ENCODE peak calls at places on chromosomes 2 and 18, in ten cellular contexts. P, D, W, F, Z, H, O, U, I and E are unnamed samples.

GRCh38 chr18:31217038-31217437 is 54.4 kb upstream of the DSC1 start:
- DNase-seq in P (no peak), D (no peak), W (no peak), F (no peak), Z (no peak), H (no peak), O (no peak), U (no peak), I (no peak), E (no peak)

GRCh38 chr2:74871414-74871813 is 37.5 kb downstream of the HK2 start:
- DNase-seq in P (no peak), D (no peak), W (no peak), F (no peak), Z (no peak), H (no peak), O (no peak), U (no peak), I (no peak), E (no peak)

GRCh38 chr2:154710685-154711084 is 12.2 kb downstream of the KCNJ3 start:
- DNase-seq in P (no peak), D (no peak), W (no peak), F (no peak), Z (no peak), H (no peak), O (no peak), U (no peak), I (no peak), E (no peak)

GRCh38 chr18:13136056-13136688 is 82.4 kb upstream of the LDLRAD4 start:
- DNase-seq in P (no peak), D (peak; percentile 83), W (no peak), F (no peak), Z (no peak), H (no peak), O (no peak), U (no peak), I (no peak), E (no peak)

GRCh38 chr2:190649035-190649797 is at the start of gene NAB1:
- DNase-seq in P (no peak), D (peak; percentile 57), W (peak; percentile 82), F (peak; percentile 91), Z (peak; percentile 44), H (peak; percentile 75), O (peak; percentile 50), U (peak; percentile 65), I (peak; percentile 31), E (no peak)

GRCh38 chr2:151733781-151734672 is at the start of gene NEB:
- DNase-seq in P (no peak), D (no peak), W (no peak), F (no peak), Z (no peak), H (no peak), O (no peak), U (no peak), I (no peak), E (no peak)

GRCh38 chr2:218993345-218994315 is at the start of gene CRYBA2:
- DNase-seq in P (peak; percentile 58), D (no peak), W (no peak), F (no peak), Z (no peak), H (no peak), O (peak; percentile 45), U (no peak), I (no peak), E (no peak)

GRCh38 chr2:229714080-229714735 is at the start of gene DNER:
- DNase-seq in P (peak; percentile 78), D (peak; percentile 30), W (no peak), F (no peak), Z (no peak), H (peak; percentile 48), O (peak; percentile 29), U (peak; percentile 53), I (peak; percentile 35), E (no peak)

GRCh38 chr18:23141022-23141999 is 6.0 kb downstream of the CABLES1 start:
- DNase-seq in P (no peak), D (no peak), W (no peak), F (peak; percentile 92), Z (no peak), H (no peak), O (peak; percentile 57), U (no peak), I (no peak), E (no peak)

GRCh38 chr2:197294260-197294659 is 16.3 kb downstream of the ANKRD44 start:
- DNase-seq in P (no peak), D (peak; percentile 44), W (no peak), F (no peak), Z (no peak), H (no peak), O (no peak), U (peak; percentile 64), I (no peak), E (no peak)

GRCh38 chr2:11573418-11574175 is 39.8 kb downstream of the GREB1 start:
- DNase-seq in P (no peak), D (no peak), W (peak; percentile 62), F (no peak), Z (peak; percentile 58), H (peak; percentile 25), O (peak; percentile 2), U (no peak), I (no peak), E (no peak)

GRCh38 chr2:102145107-102145506 is 2.6 kb downstream of the IL1R1 start:
- DNase-seq in P (no peak), D (no peak), W (no peak), F (no peak), Z (no peak), H (no peak), O (no peak), U (no peak), I (no peak), E (no peak)

GRCh38 chr2:102145939-102146338 is 3.4 kb downstream of the IL1R1 start:
- DNase-seq in P (no peak), D (no peak), W (no peak), F (no peak), Z (no peak), H (no peak), O (no peak), U (no peak), I (no peak), E (no peak)

GRCh38 chr2:102143450-102143985 is 972 bp downstream of the IL1R1 start:
- DNase-seq in P (no peak), D (no peak), W (peak; percentile 72), F (no peak), Z (peak; percentile 47), H (no peak), O (peak; percentile 41), U (no peak), I (no peak), E (no peak)

GRCh38 chr2:102142829-102143449 is 393 bp downstream of the IL1R1 start:
- DNase-seq in P (no peak), D (no peak), W (peak; percentile 73), F (no peak), Z (peak; percentile 56), H (no peak), O (no peak), U (no peak), I (peak; percentile 31), E (no peak)

GRCh38 chr2:102144128-102144527 is 1.6 kb downstream of the IL1R1 start:
- DNase-seq in P (no peak), D (no peak), W (no peak), F (no peak), Z (no peak), H (no peak), O (peak; percentile 39), U (no peak), I (no peak), E (no peak)
- H3K4me3 ChIP-seq in P (no peak overlapping the region), D (no peak overlapping the region), W (peak overlapping the region; percentile 64), F (no peak overlapping the region), Z (peak overlapping the region; percentile 89), H (peak overlapping the region; percentile 73), O (no peak overlapping the region), U (no peak overlapping the region), I (no peak overlapping the region), E (no peak overlapping the region)

GRCh38 chr2:231245253-231246094 is 47.0 kb downstream of the ARMC9 start:
- DNase-seq in P (no peak), D (no peak), W (no peak), F (no peak), Z (no peak), H (no peak), O (peak; percentile 29), U (peak; percentile 45), I (no peak), E (no peak)
- TF ChIP-seq CTCF in P (peak; percentile 33), D (no peak), W (no peak), F (no peak), Z (no peak), H (no peak), O (peak; percentile 24), U (peak; percentile 33), I (no peak), E (peak; percentile 24)

DNA sequence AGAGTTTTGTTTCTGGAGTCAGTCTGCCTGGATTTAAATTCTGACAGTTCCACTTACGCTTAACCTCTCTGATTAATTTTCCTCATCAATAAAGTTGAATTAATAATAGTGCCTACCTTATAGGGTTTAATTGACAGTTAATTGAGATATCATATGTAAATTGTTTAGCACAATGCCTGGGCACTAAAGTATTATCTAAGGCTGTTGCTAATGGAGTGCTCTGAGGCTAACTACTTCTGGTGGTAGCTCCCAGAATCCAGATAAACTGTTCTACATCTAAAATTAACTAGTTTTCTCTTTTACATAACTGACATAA is 185.6 kb upstream of the STON1 start:
- DNase-seq in P (no peak), D (no peak), W (no peak), F (no peak), Z (no peak), H (no peak), O (no peak), U (no peak), I (no peak), E (no peak)
- H3K4me3 ChIP-seq in P (no peak overlapping the region), D (peak overlapping the region; percentile 16), W (peak overlapping the region; percentile 13), F (no peak overlapping the region), Z (no peak overlapping the region), H (peak overlapping the region; percentile 10), O (no peak overlapping the region), U (peak overlapping the region; percentile 20), I (peak overlapping the region; percentile 37), E (no peak overlapping the region)

GRCh38 chr2:102588213-102588939 is 31.0 kb upstream of the SLC9A2 start:
- DNase-seq in P (no peak), D (no peak), W (no peak), F (no peak), Z (no peak), H (no peak), O (no peak), U (no peak), I (no peak), E (no peak)

GRCh38 chr2:102593516-102593915 is 25.8 kb upstream of the SLC9A2 start:
- DNase-seq in P (no peak), D (no peak), W (no peak), F (no peak), Z (no peak), H (no peak), O (no peak), U (no peak), I (no peak), E (no peak)

GRCh38 chr2:102591646-102592045 is 27.7 kb upstream of the SLC9A2 start:
- DNase-seq in P (no peak), D (no peak), W (no peak), F (no peak), Z (no peak), H (no peak), O (no peak), U (no peak), I (no peak), E (no peak)

GRCh38 chr2:102589444-102589843 is 29.9 kb upstream of the SLC9A2 start:
- DNase-seq in P (no peak), D (no peak), W (no peak), F (no peak), Z (no peak), H (no peak), O (no peak), U (no peak), I (no peak), E (no peak)

GRCh38 chr2:102592601-102593000 is 26.8 kb upstream of the SLC9A2 start:
- DNase-seq in P (peak; percentile 19), D (no peak), W (no peak), F (no peak), Z (peak; percentile 8), H (no peak), O (no peak), U (peak; percentile 27), I (no peak), E (no peak)
- TF ChIP-seq CTCF in P (peak; percentile 43), D (no peak), W (no peak), F (no peak), Z (peak; percentile 60), H (peak; percentile 48), O (peak; percentile 35), U (peak; percentile 30), I (peak; percentile 39), E (peak; percentile 39)